ENCODE peak calls at places on chromosomes 1 and 21, in four cellular contexts. F is dorsolateral prefrontal cortex, O is cardiac fibroblast, R is ovary. B is an unnamed sample.
A peak's percentile ranks its signal among the peaks of the same experiment; 100 is the strongest.

GRCh38 chr1:176837708-176838107 is 326.8 kb downstream of the ASTN1 start:
- DNase-seq in F (no peak), O (no peak), R (no peak), B (no peak)

GRCh38 chr21:42107881-42108553 is 36.9 kb downstream of the UMODL1 start:
- DNase-seq in F (peak; percentile 72), O (peak; percentile 62), R (peak; percentile 29), B (peak; percentile 81)

GRCh38 chr1:41354956-41355355 is 6.3 kb upstream of the FOXO6 start:
- DNase-seq in F (no peak), O (no peak), R (peak; percentile 3), B (no peak)

GRCh38 chr1:115522386-115522785 is 119.4 kb upstream of the VANGL1 start:
- DNase-seq in F (no peak), O (no peak), R (no peak), B (no peak)

GRCh38 chr1:199205740-199206139 is 566.9 kb downstream of the PTPRC start:
- DNase-seq in F (no peak), O (no peak), R (no peak), B (no peak)

GRCh38 chr1:201751872-201752271 is 77.1 kb upstream of the IPO9 start:
- DNase-seq in F (no peak), O (peak; percentile 63), R (no peak), B (no peak)

GRCh38 chr1:178388398-178389161 is 108.2 kb downstream of the CLEC20A start:
- DNase-seq in F (no peak), O (peak; percentile 45), R (no peak), B (no peak)

GRCh38 chr1:225533238-225533637 is 105.4 kb upstream of the LBR start:
- DNase-seq in F (no peak), O (no peak), R (no peak), B (no peak)

GRCh38 chr1:40976952-40977690 is 2.4 kb upstream of the CTPS1 start:
- DNase-seq in F (no peak), O (peak; percentile 74), R (no peak), B (peak; percentile 20)

GRCh38 chr1:217535601-217536377 is 95.1 kb downstream of the GPATCH2 start:
- DNase-seq in F (no peak), O (peak; percentile 9), R (no peak), B (no peak)

GRCh38 chr1:168488153-168488552 is 55.6 kb downstream of the XCL2 start:
- DNase-seq in F (no peak), O (peak; percentile 83), R (peak; percentile 57), B (no peak)

GRCh38 chr21:42156690-42157605 is 62.0 kb upstream of the ABCG1 start:
- DNase-seq in F (peak; percentile 94), O (peak; percentile 24), R (peak; percentile 44), B (no peak)

GRCh38 chr1:183363967-183364366 is 54.2 kb downstream of the NMNAT2 start:
- DNase-seq in F (no peak), O (peak; percentile 61), R (no peak), B (no peak)

GRCh38 chr1:199218065-199218464 is 579.2 kb downstream of the PTPRC start:
- DNase-seq in F (no peak), O (no peak), R (no peak), B (peak; percentile 95)

GRCh38 chr21:35478096-35479080 is 429.3 kb upstream of the RUNX1 start:
- DNase-seq in F (no peak), O (peak; percentile 84), R (peak; percentile 28), B (no peak)

GRCh38 chr1:26521669-26522030 is 7.9 kb upstream of the RPS6KA1 start:
- DNase-seq in F (no peak), O (no peak), R (no peak), B (no peak)

GRCh38 chr1:212119397-212119837 is 83.9 kb downstream of the DTL start:
- DNase-seq in F (no peak), O (no peak), R (no peak), B (no peak)

GRCh38 chr1:21436488-21437340 is 3.2 kb upstream of the NBPF3 start:
- DNase-seq in F (no peak), O (no peak), R (no peak), B (no peak)

GRCh38 chr1:157399984-157400382 is 152.3 kb downstream of the FCRL5 start:
- DNase-seq in F (no peak), O (no peak), R (no peak), B (no peak)

GRCh38 chr1:117696567-117696966 is 90.7 kb downstream of the TENT5C start:
- DNase-seq in F (no peak), O (peak; percentile 85), R (no peak), B (no peak)

GRCh38 chr1:4700801-4701200 is 46.4 kb downstream of the AJAP1 start:
- DNase-seq in F (peak; percentile 93), O (no peak), R (no peak), B (no peak)

GRCh38 chr1:109425902-109426277 is 358 bp downstream of the PSMA5 start:
- DNase-seq in F (peak; percentile 40), O (no peak), R (no peak), B (peak; percentile 25)

GRCh38 chr1:230332429-230333088 is 93.6 kb downstream of the PGBD5 start:
- DNase-seq in F (no peak), O (no peak), R (no peak), B (no peak)

GRCh38 chr1:9078949-9079500 is 9.6 kb upstream of the SLC2A5 start:
- DNase-seq in F (no peak), O (no peak), R (no peak), B (no peak)

GRCh38 chr1:229094476-229095311 is 176.2 kb upstream of the RAB4A start:
- DNase-seq in F (no peak), O (peak; percentile 67), R (no peak), B (no peak)

GRCh38 chr21:42439284-42440186 is 35.8 kb downstream of the UBASH3A start:
- DNase-seq in F (no peak), O (no peak), R (no peak), B (no peak)

GRCh38 chr21:42515708-42516502 is 2.3 kb downstream of the SLC37A1 start:
- DNase-seq in F (no peak), O (no peak), R (no peak), B (no peak)

GRCh38 chr1:41641483-41641829 is 157.0 kb upstream of the EDN2 start:
- DNase-seq in F (no peak), O (no peak), R (no peak), B (no peak)

GRCh38 chr1:147919881-147920280 is 8.3 kb upstream of the GPR89B start:
- DNase-seq in F (no peak), O (no peak), R (no peak), B (no peak)

GRCh38 chr21:39020751-39021474 is 162.3 kb downstream of the PSMG1 start:
- DNase-seq in F (no peak), O (peak; percentile 89), R (peak; percentile 67), B (no peak)

GRCh38 chr1:156601892-156602291 is 613 bp upstream of the GPATCH4 start:
- DNase-seq in F (peak; percentile 21), O (no peak), R (no peak), B (no peak)

GRCh38 chr1:156233421-156234127 is 8.4 kb upstream of the BGLAP start:
- DNase-seq in F (no peak), O (peak; percentile 82), R (no peak), B (no peak)

DNA sequence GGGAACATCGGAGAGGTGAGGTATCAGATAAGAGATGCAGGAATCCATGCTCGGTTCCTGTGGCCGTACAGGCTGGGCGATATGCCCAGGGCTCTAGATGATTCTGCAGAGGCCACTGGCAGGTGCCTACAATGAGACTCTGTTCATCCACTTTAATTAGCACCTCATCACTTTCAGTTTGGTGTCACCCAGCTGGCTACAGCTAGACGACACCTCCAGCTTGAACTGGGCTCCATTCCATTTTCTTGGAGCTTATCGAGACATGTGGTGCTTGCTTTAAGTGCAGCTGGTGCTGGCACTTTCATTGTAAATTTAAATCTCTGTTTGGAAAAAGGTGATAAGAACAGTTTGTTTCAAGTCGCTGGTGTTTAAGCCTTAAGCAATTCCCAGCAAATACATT is 322.5 kb upstream of the ADGRL2 start:
- DNase-seq in F (peak; percentile 45), O (peak; percentile 27), R (no peak), B (no peak)
- H3K4me3 ChIP-seq in F (no peak overlapping the region), O (no peak overlapping the region), R (peak overlapping the region; percentile 5), B (no peak overlapping the region)

GRCh38 chr21:25640671-25641292 is 1.7 kb downstream of the JAM2 start:
- DNase-seq in F (no peak), O (no peak), R (no peak), B (no peak)
- H3K4me3 ChIP-seq in F (peak overlapping the region; percentile 65), O (no peak overlapping the region), R (peak overlapping the region; percentile 63), B (no peak overlapping the region)

DNA sequence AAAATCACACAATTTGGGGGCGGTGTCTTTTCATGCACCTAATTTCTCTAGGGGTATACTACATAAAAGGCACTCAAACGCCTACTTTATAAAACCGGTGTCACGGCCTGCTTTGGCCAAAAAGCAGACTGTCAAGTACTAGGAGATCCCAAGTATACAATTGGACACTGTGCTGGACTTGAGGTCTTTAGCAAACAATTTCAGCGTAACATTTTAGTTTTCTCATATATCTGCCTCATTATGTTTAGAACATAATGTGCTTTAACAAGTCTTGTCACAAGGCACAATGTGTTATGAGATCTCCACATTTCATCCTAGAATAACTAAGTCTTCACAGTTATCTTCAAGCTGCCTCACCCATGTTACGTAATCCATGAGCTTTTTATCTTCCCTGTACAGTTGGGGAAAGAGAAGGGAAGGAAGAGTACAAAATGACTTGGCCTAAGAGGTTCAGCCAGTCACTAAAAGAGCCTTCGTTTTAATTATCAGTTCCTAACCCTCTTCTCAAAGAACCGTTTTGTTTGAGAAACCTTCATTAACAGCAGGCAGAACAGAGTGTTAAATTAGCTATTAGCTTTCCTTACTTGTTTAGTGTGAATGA is 1.7 kb downstream of the SSX2IP start:
- DNase-seq in F (no peak), O (peak; percentile 56), R (no peak), B (no peak)
- H3K4me3 ChIP-seq in F (peak overlapping the region; percentile 67), O (no peak overlapping the region), R (no peak overlapping the region), B (no peak overlapping the region)

DNA sequence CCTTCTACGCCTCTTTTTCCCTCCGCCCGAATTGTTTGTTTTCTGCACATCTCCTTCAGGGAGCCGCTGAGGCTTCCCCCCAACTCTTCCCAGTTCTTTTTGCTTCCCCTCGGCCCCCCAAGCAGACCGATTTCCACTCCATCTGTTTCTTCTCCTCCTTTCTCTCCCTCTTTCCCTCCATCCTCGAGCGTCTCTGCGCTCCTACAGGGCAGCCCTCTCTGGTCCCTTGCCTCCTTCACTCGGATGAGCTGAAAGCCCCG is 311 bp downstream of the LHX9 start:
- DNase-seq in F (no peak), O (no peak), R (no peak), B (no peak)
- H3K4me3 ChIP-seq in F (no peak overlapping the region), O (peak overlapping the region; percentile 51), R (peak overlapping the region; percentile 30), B (no peak overlapping the region)

GRCh38 chr1:61641578-61642336 is 83.2 kb downstream of the TM2D1 start:
- DNase-seq in F (peak; percentile 84), O (peak; percentile 87), R (peak; percentile 79), B (no peak)
- H3K4me3 ChIP-seq in F (no peak overlapping the region), O (peak overlapping the region; percentile 2), R (peak overlapping the region; percentile 21), B (no peak overlapping the region)

DNA sequence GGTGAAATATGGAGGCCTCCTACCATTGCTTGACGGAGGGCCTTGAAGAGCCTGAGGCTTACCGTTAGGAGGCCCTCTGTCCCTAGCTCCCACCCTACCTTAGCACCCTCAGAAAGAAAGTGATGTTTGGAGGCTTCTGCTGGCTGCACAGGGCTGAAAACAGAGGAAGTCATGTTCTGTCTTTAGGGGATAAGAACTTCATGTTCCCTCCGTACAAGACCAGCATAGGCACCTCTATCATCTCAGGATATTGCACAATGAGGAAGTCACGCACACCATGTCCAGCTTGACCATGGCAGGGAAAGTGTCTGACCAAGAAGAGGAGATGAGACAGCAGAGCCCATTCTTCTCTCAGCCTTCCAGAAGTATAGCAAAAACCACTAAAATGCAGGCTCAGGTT is 13.8 kb downstream of the ADORA3 start:
- DNase-seq in F (no peak), O (peak; percentile 40), R (no peak), B (no peak)
- H3K4me3 ChIP-seq in F (no peak overlapping the region), O (no peak overlapping the region), R (no peak overlapping the region), B (no peak overlapping the region)

B was measured in Jurkat, Clone E6-1.